ENCODE peak calls at places on chromosomes 2 and 18, in nine cellular contexts. One of them, this sample, is unnamed.

GRCh38 chr2:106193491-106193976 is 567 bp downstream of the UXS1 start:
- DNase-seq in neural progenitor cell: peak; percentile 78
- DNase-seq in dorsolateral prefrontal cortex: no peak
- DNase-seq in K562: peak; percentile 26
- DNase-seq in left ventricle myocardium inferior: peak; percentile 25
- DNase-seq in thyroid gland: peak; percentile 56
- DNase-seq in fibroblast of lung: no peak
- DNase-seq in pancreas: peak; percentile 20
- DNase-seq in ascending aorta: peak; percentile 74
- DNase-seq in this sample: peak; percentile 55

GRCh38 chr2:216453955-216454614 is 41.8 kb downstream of the SMARCAL1 start:
- DNase-seq in thyroid gland: no peak
- DNase-seq in K562: no peak
- DNase-seq in pancreas: no peak
- DNase-seq in dorsolateral prefrontal cortex: no peak
- DNase-seq in neural progenitor cell: no peak
- DNase-seq in left ventricle myocardium inferior: no peak
- DNase-seq in ascending aorta: no peak
- DNase-seq in fibroblast of lung: no peak
- DNase-seq in this sample: no peak

GRCh38 chr18:55307505-55307904 is 280.5 kb downstream of the TCF4 start:
- DNase-seq in dorsolateral prefrontal cortex: no peak
- DNase-seq in thyroid gland: no peak
- DNase-seq in ascending aorta: no peak
- DNase-seq in left ventricle myocardium inferior: no peak
- DNase-seq in fibroblast of lung: no peak
- DNase-seq in neural progenitor cell: no peak
- DNase-seq in pancreas: no peak
- DNase-seq in K562: no peak
- DNase-seq in this sample: no peak

GRCh38 chr2:10668402-10669012 is 21.3 kb downstream of the NOL10 start:
- DNase-seq in left ventricle myocardium inferior: no peak
- DNase-seq in K562: no peak
- DNase-seq in pancreas: no peak
- DNase-seq in neural progenitor cell: peak; percentile 73
- DNase-seq in dorsolateral prefrontal cortex: no peak
- DNase-seq in fibroblast of lung: peak; percentile 78
- DNase-seq in thyroid gland: no peak
- DNase-seq in ascending aorta: no peak
- DNase-seq in this sample: peak; percentile 25

GRCh38 chr2:58336416-58336815 is 95.3 kb upstream of the FANCL start:
- DNase-seq in left ventricle myocardium inferior: no peak
- DNase-seq in ascending aorta: no peak
- DNase-seq in dorsolateral prefrontal cortex: no peak
- DNase-seq in pancreas: no peak
- DNase-seq in fibroblast of lung: no peak
- DNase-seq in K562: no peak
- DNase-seq in neural progenitor cell: peak; percentile 34
- DNase-seq in thyroid gland: no peak
- DNase-seq in this sample: no peak

GRCh38 chr2:159989249-159989648 is 73.2 kb downstream of the PLA2R1 start:
- DNase-seq in dorsolateral prefrontal cortex: no peak
- DNase-seq in K562: no peak
- DNase-seq in pancreas: no peak
- DNase-seq in neural progenitor cell: peak; percentile 43
- DNase-seq in ascending aorta: no peak
- DNase-seq in thyroid gland: no peak
- DNase-seq in left ventricle myocardium inferior: no peak
- DNase-seq in fibroblast of lung: no peak
- DNase-seq in this sample: no peak

GRCh38 chr2:45637440-45637839 is 14.0 kb upstream of the PRKCE start:
- DNase-seq in left ventricle myocardium inferior: no peak
- DNase-seq in thyroid gland: no peak
- DNase-seq in neural progenitor cell: no peak
- DNase-seq in pancreas: peak; percentile 18
- DNase-seq in ascending aorta: no peak
- DNase-seq in K562: no peak
- DNase-seq in dorsolateral prefrontal cortex: no peak
- DNase-seq in fibroblast of lung: peak; percentile 26
- DNase-seq in this sample: no peak

GRCh38 chr2:149527998-149528775 is 59.4 kb downstream of the MMADHC start:
- DNase-seq in pancreas: no peak
- DNase-seq in dorsolateral prefrontal cortex: no peak
- DNase-seq in ascending aorta: no peak
- DNase-seq in left ventricle myocardium inferior: no peak
- DNase-seq in neural progenitor cell: peak; percentile 3
- DNase-seq in thyroid gland: no peak
- DNase-seq in fibroblast of lung: no peak
- DNase-seq in K562: no peak
- DNase-seq in this sample: no peak

GRCh38 chr2:236568922-236569592 is 568 bp upstream of the ACKR3 start:
- DNase-seq in ascending aorta: no peak
- DNase-seq in left ventricle myocardium inferior: no peak
- DNase-seq in dorsolateral prefrontal cortex: no peak
- DNase-seq in K562: no peak
- DNase-seq in thyroid gland: no peak
- DNase-seq in neural progenitor cell: no peak
- DNase-seq in fibroblast of lung: no peak
- DNase-seq in pancreas: no peak
- DNase-seq in this sample: no peak

GRCh38 chr2:236569593-236569973 is at the start of gene ACKR3:
- DNase-seq in neural progenitor cell: peak; percentile 87
- DNase-seq in K562: no peak
- DNase-seq in pancreas: peak; percentile 86
- DNase-seq in thyroid gland: peak; percentile 86
- DNase-seq in fibroblast of lung: peak; percentile 80
- DNase-seq in dorsolateral prefrontal cortex: peak; percentile 41
- DNase-seq in ascending aorta: peak; percentile 93
- DNase-seq in left ventricle myocardium inferior: peak; percentile 75
- DNase-seq in this sample: peak; percentile 79

GRCh38 chr2:236570081-236570979 is 705 bp downstream of the ACKR3 start:
- DNase-seq in dorsolateral prefrontal cortex: no peak
- DNase-seq in left ventricle myocardium inferior: no peak
- DNase-seq in thyroid gland: peak; percentile 59
- DNase-seq in pancreas: no peak
- DNase-seq in ascending aorta: peak; percentile 60
- DNase-seq in K562: no peak
- DNase-seq in fibroblast of lung: no peak
- DNase-seq in neural progenitor cell: peak; percentile 43
- DNase-seq in this sample: peak; percentile 30

GRCh38 chr2:236572482-236572881 is 2.9 kb downstream of the ACKR3 start:
- DNase-seq in K562: no peak
- DNase-seq in fibroblast of lung: no peak
- DNase-seq in thyroid gland: peak; percentile 54
- DNase-seq in ascending aorta: peak; percentile 73
- DNase-seq in pancreas: peak; percentile 67
- DNase-seq in neural progenitor cell: peak; percentile 88
- DNase-seq in dorsolateral prefrontal cortex: no peak
- DNase-seq in left ventricle myocardium inferior: peak; percentile 61
- DNase-seq in this sample: no peak

DNA sequence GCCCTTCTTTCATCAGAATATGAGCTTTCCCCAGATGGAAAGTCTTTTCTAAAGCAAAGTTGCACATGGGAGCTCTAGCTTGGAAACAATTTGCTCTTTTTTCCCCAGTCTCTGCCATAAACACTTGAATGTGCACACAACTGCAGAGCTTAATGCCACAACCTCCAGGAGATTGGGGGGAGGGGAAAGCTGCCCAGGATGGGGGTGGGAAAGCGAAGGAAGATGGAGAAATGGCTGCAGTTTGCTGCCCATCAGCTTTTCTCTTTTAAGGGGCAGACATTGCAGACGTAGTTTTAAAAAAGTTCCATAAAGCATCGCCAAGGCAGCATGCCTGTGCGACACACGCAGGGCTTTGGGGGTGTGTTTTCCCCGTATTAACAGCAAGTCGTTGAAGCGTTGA is 1.5 kb downstream of the ACKR3 start:
- DNase-seq in left ventricle myocardium inferior: no peak
- DNase-seq in K562: no peak
- DNase-seq in dorsolateral prefrontal cortex: no peak
- DNase-seq in fibroblast of lung: no peak
- DNase-seq in pancreas: peak; percentile 26
- DNase-seq in ascending aorta: peak; percentile 42
- DNase-seq in thyroid gland: peak; percentile 71
- DNase-seq in neural progenitor cell: no peak
- DNase-seq in this sample: no peak
- H3K4me3 ChIP-seq in left ventricle myocardium inferior: peak overlapping the region; percentile 77
- H3K4me3 ChIP-seq in K562: no peak overlapping the region
- H3K4me3 ChIP-seq in dorsolateral prefrontal cortex: peak overlapping the region; percentile 64
- H3K4me3 ChIP-seq in fibroblast of lung: no peak overlapping the region
- H3K4me3 ChIP-seq in pancreas: peak overlapping the region; percentile 52
- H3K4me3 ChIP-seq in ascending aorta: peak overlapping the region; percentile 72
- H3K4me3 ChIP-seq in thyroid gland: peak overlapping the region; percentile 36
- H3K4me3 ChIP-seq in neural progenitor cell: peak overlapping the region; percentile 33
- H3K4me3 ChIP-seq in this sample: peak overlapping the region; percentile 58

GRCh38 chr18:74337912-74338309 is 22.3 kb downstream of the C18orf63 start:
- DNase-seq in ascending aorta: no peak
- DNase-seq in thyroid gland: no peak
- DNase-seq in left ventricle myocardium inferior: no peak
- DNase-seq in dorsolateral prefrontal cortex: no peak
- DNase-seq in fibroblast of lung: no peak
- DNase-seq in neural progenitor cell: no peak
- DNase-seq in pancreas: no peak
- DNase-seq in K562: no peak
- DNase-seq in this sample: no peak

GRCh38 chr18:74337155-74337911 is 21.7 kb downstream of the C18orf63 start:
- DNase-seq in fibroblast of lung: no peak
- DNase-seq in ascending aorta: no peak
- DNase-seq in K562: no peak
- DNase-seq in left ventricle myocardium inferior: no peak
- DNase-seq in neural progenitor cell: no peak
- DNase-seq in pancreas: no peak
- DNase-seq in dorsolateral prefrontal cortex: no peak
- DNase-seq in thyroid gland: no peak
- DNase-seq in this sample: no peak

GRCh38 chr18:74336656-74337055 is 21.0 kb downstream of the C18orf63 start:
- DNase-seq in neural progenitor cell: no peak
- DNase-seq in ascending aorta: no peak
- DNase-seq in dorsolateral prefrontal cortex: no peak
- DNase-seq in thyroid gland: no peak
- DNase-seq in left ventricle myocardium inferior: no peak
- DNase-seq in pancreas: no peak
- DNase-seq in fibroblast of lung: no peak
- DNase-seq in K562: no peak
- DNase-seq in this sample: no peak

GRCh38 chr18:74346206-74346605 is 30.6 kb downstream of the C18orf63 start:
- DNase-seq in fibroblast of lung: no peak
- DNase-seq in dorsolateral prefrontal cortex: no peak
- DNase-seq in neural progenitor cell: no peak
- DNase-seq in pancreas: no peak
- DNase-seq in ascending aorta: no peak
- DNase-seq in left ventricle myocardium inferior: no peak
- DNase-seq in thyroid gland: no peak
- DNase-seq in K562: no peak
- DNase-seq in this sample: no peak

DNA sequence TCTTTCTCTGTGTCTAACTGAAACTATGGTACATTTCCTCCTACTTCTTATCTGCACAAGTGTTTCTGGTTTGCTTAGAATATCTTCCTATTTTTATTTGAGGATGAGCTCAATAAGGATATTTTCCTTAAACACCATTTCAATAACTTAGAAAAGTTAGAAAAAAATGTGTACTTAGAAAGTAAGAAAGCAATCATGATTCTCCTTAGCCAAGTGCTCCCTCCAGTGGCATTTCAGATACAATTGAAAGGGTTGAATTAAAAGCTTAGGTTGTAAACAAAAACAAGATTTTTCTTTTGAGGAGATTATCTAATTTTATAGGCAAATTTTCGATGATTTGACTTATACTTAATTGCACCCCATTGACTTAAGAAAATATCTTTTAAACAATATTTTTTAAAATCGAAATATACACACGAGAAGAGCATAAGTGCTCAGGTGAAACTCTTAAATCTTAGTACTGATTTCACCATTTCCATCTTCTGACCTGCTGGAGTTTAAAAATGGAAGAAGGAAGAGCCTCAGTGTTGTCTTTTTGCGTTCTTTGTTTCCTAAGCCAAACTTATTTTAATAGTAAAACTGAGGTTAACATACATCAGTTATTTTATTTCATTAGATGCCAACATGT is 26.9 kb downstream of the C18orf63 start:
- DNase-seq in ascending aorta: no peak
- DNase-seq in thyroid gland: no peak
- DNase-seq in fibroblast of lung: peak; percentile 85
- DNase-seq in neural progenitor cell: peak; percentile 53
- DNase-seq in K562: peak; percentile 4
- DNase-seq in pancreas: peak; percentile 20
- DNase-seq in left ventricle myocardium inferior: no peak
- DNase-seq in dorsolateral prefrontal cortex: no peak
- DNase-seq in this sample: no peak
- TF ChIP-seq CTCF in ascending aorta: peak; percentile 22
- TF ChIP-seq CTCF in thyroid gland: peak; percentile 73
- TF ChIP-seq CTCF in fibroblast of lung: peak; percentile 59
- TF ChIP-seq CTCF in neural progenitor cell: peak; percentile 84
- TF ChIP-seq CTCF in K562: peak; percentile 44
- TF ChIP-seq CTCF in pancreas: no peak
- TF ChIP-seq CTCF in left ventricle myocardium inferior: peak; percentile 83
- TF ChIP-seq CTCF in dorsolateral prefrontal cortex: peak; percentile 83
- TF ChIP-seq CTCF in this sample: peak; percentile 45

GRCh38 chr2:152099655-152100050 is 809 bp upstream of the CACNB4 start:
- DNase-seq in neural progenitor cell: no peak
- DNase-seq in pancreas: no peak
- DNase-seq in ascending aorta: no peak
- DNase-seq in K562: no peak
- DNase-seq in left ventricle myocardium inferior: no peak
- DNase-seq in fibroblast of lung: no peak
- DNase-seq in thyroid gland: no peak
- DNase-seq in dorsolateral prefrontal cortex: no peak
- DNase-seq in this sample: no peak

GRCh38 chr2:152097291-152098032 is 1.4 kb downstream of the CACNB4 start:
- DNase-seq in neural progenitor cell: peak; percentile 27
- DNase-seq in dorsolateral prefrontal cortex: no peak
- DNase-seq in pancreas: peak; percentile 6
- DNase-seq in left ventricle myocardium inferior: no peak
- DNase-seq in ascending aorta: no peak
- DNase-seq in K562: no peak
- DNase-seq in thyroid gland: no peak
- DNase-seq in fibroblast of lung: peak; percentile 32
- DNase-seq in this sample: no peak

GRCh38 chr2:152100961-152101360 is 2.1 kb upstream of the CACNB4 start:
- DNase-seq in ascending aorta: no peak
- DNase-seq in neural progenitor cell: no peak
- DNase-seq in fibroblast of lung: no peak
- DNase-seq in K562: no peak
- DNase-seq in left ventricle myocardium inferior: no peak
- DNase-seq in thyroid gland: no peak
- DNase-seq in pancreas: no peak
- DNase-seq in dorsolateral prefrontal cortex: no peak
- DNase-seq in this sample: no peak

GRCh38 chr2:152098033-152098797 is 629 bp downstream of the CACNB4 start:
- DNase-seq in K562: no peak
- DNase-seq in fibroblast of lung: peak; percentile 18
- DNase-seq in ascending aorta: no peak
- DNase-seq in dorsolateral prefrontal cortex: no peak
- DNase-seq in neural progenitor cell: peak; percentile 65
- DNase-seq in pancreas: no peak
- DNase-seq in left ventricle myocardium inferior: peak; percentile 19
- DNase-seq in thyroid gland: peak; percentile 19
- DNase-seq in this sample: peak; percentile 36

GRCh38 chr2:152098798-152099654 is at the start of gene CACNB4:
- DNase-seq in thyroid gland: no peak
- DNase-seq in neural progenitor cell: peak; percentile 66
- DNase-seq in left ventricle myocardium inferior: no peak
- DNase-seq in ascending aorta: peak; percentile 63
- DNase-seq in fibroblast of lung: peak; percentile 17
- DNase-seq in dorsolateral prefrontal cortex: no peak
- DNase-seq in K562: no peak
- DNase-seq in pancreas: no peak
- DNase-seq in this sample: peak; percentile 62
- H3K27me3 ChIP-seq in thyroid gland: no peaks in the 10 kb centered on the region
- H3K27me3 ChIP-seq in neural progenitor cell: peaks cover 89% of the 10 kb centered on the region
- H3K27me3 ChIP-seq in left ventricle myocardium inferior: peaks cover 25% of the 10 kb centered on the region
- H3K27me3 ChIP-seq in ascending aorta: no peaks in the 10 kb centered on the region
- H3K27me3 ChIP-seq in fibroblast of lung: peaks cover 23% of the 10 kb centered on the region
- H3K27me3 ChIP-seq in dorsolateral prefrontal cortex: no peaks in the 10 kb centered on the region
- H3K27me3 ChIP-seq in K562: peaks cover 54% of the 10 kb centered on the region
- H3K27me3 ChIP-seq in pancreas: peaks cover 4% of the 10 kb centered on the region
- H3K27me3 ChIP-seq in this sample: no peaks in the 10 kb centered on the region

GRCh38 chr18:10252952-10253680 is 201.3 kb upstream of the APCDD1 start:
- DNase-seq in ascending aorta: no peak
- DNase-seq in thyroid gland: no peak
- DNase-seq in neural progenitor cell: no peak
- DNase-seq in left ventricle myocardium inferior: no peak
- DNase-seq in fibroblast of lung: no peak
- DNase-seq in pancreas: no peak
- DNase-seq in dorsolateral prefrontal cortex: no peak
- DNase-seq in K562: no peak
- DNase-seq in this sample: no peak

GRCh38 chr18:10264260-10264659 is 190.2 kb upstream of the APCDD1 start:
- DNase-seq in ascending aorta: no peak
- DNase-seq in K562: no peak
- DNase-seq in thyroid gland: no peak
- DNase-seq in neural progenitor cell: no peak
- DNase-seq in left ventricle myocardium inferior: no peak
- DNase-seq in dorsolateral prefrontal cortex: no peak
- DNase-seq in fibroblast of lung: no peak
- DNase-seq in pancreas: no peak
- DNase-seq in this sample: no peak

GRCh38 chr18:10259934-10260333 is 194.5 kb upstream of the APCDD1 start:
- DNase-seq in fibroblast of lung: peak; percentile 16
- DNase-seq in ascending aorta: no peak
- DNase-seq in pancreas: no peak
- DNase-seq in left ventricle myocardium inferior: no peak
- DNase-seq in dorsolateral prefrontal cortex: no peak
- DNase-seq in neural progenitor cell: no peak
- DNase-seq in K562: no peak
- DNase-seq in thyroid gland: no peak
- DNase-seq in this sample: no peak

GRCh38 chr18:10261315-10262276 is 192.8 kb upstream of the APCDD1 start:
- DNase-seq in pancreas: no peak
- DNase-seq in K562: no peak
- DNase-seq in neural progenitor cell: no peak
- DNase-seq in left ventricle myocardium inferior: no peak
- DNase-seq in thyroid gland: no peak
- DNase-seq in dorsolateral prefrontal cortex: no peak
- DNase-seq in ascending aorta: no peak
- DNase-seq in fibroblast of lung: peak; percentile 15
- DNase-seq in this sample: no peak

GRCh38 chr18:10259075-10259474 is 195.4 kb upstream of the APCDD1 start:
- DNase-seq in left ventricle myocardium inferior: no peak
- DNase-seq in K562: no peak
- DNase-seq in dorsolateral prefrontal cortex: no peak
- DNase-seq in neural progenitor cell: no peak
- DNase-seq in thyroid gland: no peak
- DNase-seq in pancreas: no peak
- DNase-seq in fibroblast of lung: no peak
- DNase-seq in ascending aorta: no peak
- DNase-seq in this sample: no peak
- H3K4me3 ChIP-seq in left ventricle myocardium inferior: no peak overlapping the region
- H3K4me3 ChIP-seq in K562: no peak overlapping the region
- H3K4me3 ChIP-seq in dorsolateral prefrontal cortex: no peak overlapping the region
- H3K4me3 ChIP-seq in neural progenitor cell: no peak overlapping the region
- H3K4me3 ChIP-seq in thyroid gland: no peak overlapping the region
- H3K4me3 ChIP-seq in pancreas: no peak overlapping the region
- H3K4me3 ChIP-seq in fibroblast of lung: no peak overlapping the region
- H3K4me3 ChIP-seq in ascending aorta: no peak overlapping the region
- H3K4me3 ChIP-seq in this sample: no peak overlapping the region